ENCODE peak calls at places on chromosomes 4 and X, in four cellular contexts. One of them, this sample, is unnamed.

GRCh38 chr4:94757192-94758140 is at the start of gene BMPR1B:
- DNase-seq in spleen: no peak
- DNase-seq in mammary epithelial cell: peak; percentile 65
- DNase-seq in left lung: no peak
- DNase-seq in this sample: peak; percentile 83

GRCh38 chrX:148530464-148531077 is 30.2 kb downstream of the AFF2 start:
- DNase-seq in spleen: no peak
- DNase-seq in left lung: no peak
- DNase-seq in mammary epithelial cell: no peak
- DNase-seq in this sample: no peak

GRCh38 chrX:107718156-107718621 is 57.4 kb downstream of the TSC22D3 start:
- DNase-seq in left lung: no peak
- DNase-seq in mammary epithelial cell: peak; percentile 69
- DNase-seq in spleen: peak; percentile 76
- DNase-seq in this sample: peak; percentile 76

GRCh38 chr4:87005690-87006461 is 71.1 kb downstream of the AFF1 start:
- DNase-seq in mammary epithelial cell: no peak
- DNase-seq in spleen: no peak
- DNase-seq in left lung: no peak
- DNase-seq in this sample: no peak

GRCh38 chr4:87530868-87531267 is 1.7 kb upstream of the SPARCL1 start:
- DNase-seq in left lung: no peak
- DNase-seq in spleen: no peak
- DNase-seq in mammary epithelial cell: peak; percentile 87
- DNase-seq in this sample: peak; percentile 65

GRCh38 chrX:87003031-87003430 is 514.6 kb upstream of the KLHL4 start:
- DNase-seq in spleen: no peak
- DNase-seq in left lung: no peak
- DNase-seq in mammary epithelial cell: no peak
- DNase-seq in this sample: no peak

GRCh38 chr4:53580301-53580700 is 11.0 kb downstream of the LNX1 start:
- DNase-seq in mammary epithelial cell: no peak
- DNase-seq in spleen: no peak
- DNase-seq in left lung: no peak
- DNase-seq in this sample: no peak

GRCh38 chr4:51885371-51885770 is 42.4 kb downstream of the DCUN1D4 start:
- DNase-seq in spleen: no peak
- DNase-seq in left lung: no peak
- DNase-seq in mammary epithelial cell: no peak
- DNase-seq in this sample: no peak

GRCh38 chr4:151806511-151806927 is 45.7 kb upstream of the GATB start:
- DNase-seq in left lung: no peak
- DNase-seq in spleen: no peak
- DNase-seq in mammary epithelial cell: peak; percentile 12
- DNase-seq in this sample: no peak

GRCh38 chr4:181006509-181007290 is 1236.5 kb upstream of the TENM3 start:
- DNase-seq in left lung: no peak
- DNase-seq in spleen: no peak
- DNase-seq in mammary epithelial cell: no peak
- DNase-seq in this sample: no peak

GRCh38 chrX:31057691-31058090 is 14.2 kb downstream of the FTHL17 start:
- DNase-seq in spleen: no peak
- DNase-seq in mammary epithelial cell: no peak
- DNase-seq in left lung: no peak
- DNase-seq in this sample: no peak

GRCh38 chrX:2610246-2611170 is 80.6 kb upstream of the CD99 start:
- DNase-seq in left lung: no peak
- DNase-seq in spleen: no peak
- DNase-seq in mammary epithelial cell: no peak
- DNase-seq in this sample: no peak

GRCh38 chr4:109912706-109913621 is at the start of gene EGF:
- DNase-seq in mammary epithelial cell: peak; percentile 17
- DNase-seq in spleen: no peak
- DNase-seq in left lung: no peak
- DNase-seq in this sample: no peak

GRCh38 chr4:20995591-20995990 is 295.3 kb downstream of the PACRGL start:
- DNase-seq in mammary epithelial cell: no peak
- DNase-seq in left lung: no peak
- DNase-seq in spleen: no peak
- DNase-seq in this sample: no peak

GRCh38 chrX:44344687-44345086 is 1.2 kb upstream of the EFHC2 start:
- DNase-seq in left lung: no peak
- DNase-seq in spleen: no peak
- DNase-seq in mammary epithelial cell: no peak
- DNase-seq in this sample: no peak

GRCh38 chr4:534101-534575 is 35.1 kb downstream of the PIGG start:
- DNase-seq in mammary epithelial cell: no peak
- DNase-seq in spleen: peak; percentile 62
- DNase-seq in left lung: no peak
- DNase-seq in this sample: no peak

GRCh38 chrX:87392369-87392768 is 125.2 kb upstream of the KLHL4 start:
- DNase-seq in mammary epithelial cell: no peak
- DNase-seq in left lung: no peak
- DNase-seq in spleen: no peak
- DNase-seq in this sample: no peak

GRCh38 chr4:39030726-39031125 is 1.5 kb downstream of the TMEM156 start:
- DNase-seq in left lung: no peak
- DNase-seq in spleen: no peak
- DNase-seq in mammary epithelial cell: no peak
- DNase-seq in this sample: no peak

DNA sequence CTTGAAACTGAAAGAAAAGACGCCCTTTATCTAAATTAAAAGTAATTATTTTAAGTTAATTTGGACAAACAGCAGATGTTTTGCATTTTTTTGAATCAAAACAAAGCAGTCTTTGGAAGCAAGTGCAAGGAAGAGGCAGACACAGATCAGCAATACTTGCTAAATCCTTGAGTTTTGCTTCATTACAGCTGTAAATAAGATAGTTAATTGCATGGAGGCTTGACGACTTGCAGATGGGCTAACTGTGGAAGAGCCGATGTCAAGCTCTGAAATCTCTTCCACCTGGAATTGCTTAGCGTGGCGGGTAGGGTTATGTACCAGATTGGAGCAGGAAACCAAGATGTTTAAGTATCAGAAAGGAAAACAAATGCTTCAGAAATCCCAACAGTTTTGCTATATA is 148.8 kb downstream of the POLA1 start:
- DNase-seq in spleen: no peak
- DNase-seq in left lung: no peak
- DNase-seq in mammary epithelial cell: no peak
- DNase-seq in this sample: no peak
- H3K27me3 ChIP-seq in spleen: no peaks in the 10 kb centered on the region
- H3K27me3 ChIP-seq in left lung: no peaks in the 10 kb centered on the region
- H3K27me3 ChIP-seq in mammary epithelial cell: no peaks in the 10 kb centered on the region
- H3K27me3 ChIP-seq in this sample: no peaks in the 10 kb centered on the region

DNA sequence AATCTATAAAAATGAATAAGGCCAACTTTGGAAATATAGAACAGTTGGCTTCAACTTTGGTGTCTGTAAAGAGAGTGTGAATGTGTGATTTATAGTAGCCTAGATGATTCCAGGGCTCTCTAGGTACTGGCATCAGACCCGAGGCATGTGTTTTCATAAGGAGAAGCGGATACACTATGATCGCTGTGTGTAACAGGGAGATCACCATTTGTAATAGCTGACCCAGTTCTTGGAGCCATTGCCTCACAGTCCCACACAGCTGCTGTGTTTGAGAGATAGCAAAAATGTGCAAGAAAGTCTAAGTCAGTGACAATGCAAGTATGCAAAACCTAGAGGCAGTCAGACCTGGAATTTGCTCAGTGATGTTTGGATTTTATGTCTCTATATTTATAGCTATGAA is 135.1 kb downstream of the REPS2 start:
- DNase-seq in mammary epithelial cell: no peak
- DNase-seq in left lung: no peak
- DNase-seq in spleen: no peak
- DNase-seq in this sample: no peak
- H3K27ac ChIP-seq in mammary epithelial cell: no peak overlapping the region
- H3K27ac ChIP-seq in left lung: no peak overlapping the region
- H3K27ac ChIP-seq in spleen: no peak overlapping the region
- H3K27ac ChIP-seq in this sample: no peak overlapping the region

GRCh38 chr4:144183165-144183564 is 42.6 kb upstream of the GYPA start:
- DNase-seq in left lung: no peak
- DNase-seq in mammary epithelial cell: no peak
- DNase-seq in spleen: no peak
- DNase-seq in this sample: no peak
- H3K4me1 ChIP-seq in left lung: no peaks in the 10 kb centered on the region
- H3K4me1 ChIP-seq in mammary epithelial cell: no peaks in the 10 kb centered on the region
- H3K4me1 ChIP-seq in spleen: no peaks in the 10 kb centered on the region
- H3K4me1 ChIP-seq in this sample: no peaks in the 10 kb centered on the region

GRCh38 chrX:139204576-139204902 is 326.0 kb upstream of the F9 start:
- DNase-seq in spleen: no peak
- DNase-seq in left lung: no peak
- DNase-seq in mammary epithelial cell: no peak
- DNase-seq in this sample: no peak
- H3K27me3 ChIP-seq in spleen: no peaks in the 10 kb centered on the region
- H3K27me3 ChIP-seq in left lung: no peaks in the 10 kb centered on the region
- H3K27me3 ChIP-seq in mammary epithelial cell: peaks cover 2% of the 10 kb centered on the region
- H3K27me3 ChIP-seq in this sample: no peaks in the 10 kb centered on the region

DNA sequence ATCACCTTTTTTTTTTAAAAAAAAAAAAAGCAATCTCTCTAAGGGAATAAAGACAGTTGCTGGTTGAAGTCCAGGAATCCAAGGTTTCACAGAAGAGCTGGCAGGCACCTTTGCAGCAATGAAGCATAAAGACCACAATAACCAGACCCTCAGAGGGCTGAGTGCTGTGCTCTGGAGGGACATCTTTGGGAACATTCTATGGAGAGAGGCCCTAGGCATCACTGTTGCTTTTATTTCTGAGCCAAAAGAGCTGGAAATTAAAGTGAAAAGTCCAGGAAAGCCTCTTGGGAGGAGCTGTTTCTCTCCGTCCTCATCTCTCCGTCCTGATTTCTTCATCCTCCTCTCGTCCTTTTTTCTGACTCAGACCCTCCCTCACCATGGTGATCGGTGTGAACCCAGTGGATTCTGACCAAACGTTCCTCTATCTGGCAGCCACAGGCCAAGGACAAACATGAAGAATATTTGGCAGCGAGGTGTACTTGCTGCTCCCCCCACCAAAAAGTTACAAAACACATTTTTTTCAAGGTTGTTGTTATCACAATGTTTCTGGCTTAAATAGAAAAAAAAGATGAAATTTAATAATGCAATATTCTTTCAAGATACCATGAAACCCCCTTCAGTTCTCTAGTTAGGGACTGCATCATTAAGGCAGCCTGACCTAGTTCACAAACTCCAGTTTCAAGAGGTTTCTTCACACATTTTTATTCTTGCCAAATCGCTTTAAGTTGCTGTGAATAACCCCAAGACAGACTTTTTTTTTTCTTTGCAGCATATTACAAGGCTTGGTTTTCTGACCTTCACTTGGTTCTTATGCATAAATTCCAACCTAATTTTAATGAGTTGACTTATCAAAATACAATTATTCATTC is 80.3 kb downstream of the SCD5 start:
- DNase-seq in left lung: no peak
- DNase-seq in mammary epithelial cell: no peak
- DNase-seq in spleen: no peak
- DNase-seq in this sample: no peak
- H3K27ac ChIP-seq in left lung: no peak overlapping the region
- H3K27ac ChIP-seq in mammary epithelial cell: no peak overlapping the region
- H3K27ac ChIP-seq in spleen: peak overlapping the region; percentile 32
- H3K27ac ChIP-seq in this sample: no peak overlapping the region

GRCh38 chr4:182699825-182700224 is 217.4 kb downstream of the DCTD start:
- DNase-seq in mammary epithelial cell: no peak
- DNase-seq in spleen: no peak
- DNase-seq in left lung: no peak
- DNase-seq in this sample: no peak
- H3K4me1 ChIP-seq in mammary epithelial cell: no peaks in the 10 kb centered on the region
- H3K4me1 ChIP-seq in spleen: no peaks in the 10 kb centered on the region
- H3K4me1 ChIP-seq in left lung: no peaks in the 10 kb centered on the region
- H3K4me1 ChIP-seq in this sample: no peaks in the 10 kb centered on the region

This sample was measured in aorta.